ENCODE peak calls at places on chromosomes 5 and 9, in four cellular contexts. O, R, J and E are unnamed samples.
A peak's percentile ranks its signal among the peaks of the same experiment; 100 is the strongest.

GRCh38 chr5:41094871-41095270 is 23.7 kb upstream of the MROH2B start:
- DNase-seq in O (no peak), J (no peak), R (peak; percentile 4), E (no peak)

GRCh38 chr5:107289030-107289714 is 381.6 kb downstream of the EFNA5 start:
- DNase-seq in R (no peak), O (no peak), J (no peak), E (no peak)

GRCh38 chr9:113807173-113808061 is 68.7 kb upstream of the ZNF618 start:
- DNase-seq in R (peak; percentile 53), J (peak; percentile 28), O (no peak), E (peak; percentile 35)

GRCh38 chr5:97788369-97788768 is 605.3 kb upstream of the RIOK2 start:
- DNase-seq in J (no peak), R (no peak), O (no peak), E (no peak)

GRCh38 chr5:160432188-160432587 is 10.5 kb downstream of the PTTG1 start:
- DNase-seq in R (no peak), J (no peak), O (no peak), E (no peak)

GRCh38 chr5:74130141-74130897 is 504.3 kb downstream of the ARHGEF28 start:
- DNase-seq in J (no peak), R (no peak), O (no peak), E (no peak)

GRCh38 chr5:112914584-112914983 is 7.4 kb downstream of the REEP5 start:
- DNase-seq in J (no peak), R (peak; percentile 40), O (no peak), E (no peak)

GRCh38 chr5:15007549-15008142 is 136.1 kb upstream of the ANKH start:
- DNase-seq in R (no peak), J (no peak), O (no peak), E (no peak)

GRCh38 chr5:153425914-153426313 is 64.6 kb upstream of the GRIA1 start:
- DNase-seq in R (peak; percentile 15), O (no peak), J (no peak), E (no peak)

GRCh38 chr5:172594867-172595466 is 46.1 kb upstream of the NEURL1B start:
- DNase-seq in J (no peak), O (no peak), R (no peak), E (no peak)

GRCh38 chr9:128136816-128137793 is 9.6 kb upstream of the PTGES2 start:
- DNase-seq in O (no peak), R (no peak), J (no peak), E (no peak)

GRCh38 chr5:158070855-158071254 is 211.9 kb upstream of the CLINT1 start:
- DNase-seq in R (no peak), O (no peak), J (no peak), E (no peak)

GRCh38 chr5:15807861-15808260 is 307.9 kb downstream of the FBXL7 start:
- DNase-seq in R (peak; percentile 32), O (peak; percentile 8), J (no peak), E (no peak)

GRCh38 chr5:147538232-147538631 is 28.4 kb upstream of the DPYSL3 start:
- DNase-seq in O (no peak), J (no peak), R (no peak), E (no peak)

GRCh38 chr5:123122273-123122672 is 33.2 kb downstream of the PRDM6 start:
- DNase-seq in J (no peak), O (no peak), R (no peak), E (no peak)

GRCh38 chr5:123117989-123118388 is 28.9 kb downstream of the PRDM6 start:
- DNase-seq in R (no peak), J (no peak), O (no peak), E (no peak)

GRCh38 chr5:123116757-123117156 is 27.7 kb downstream of the PRDM6 start:
- DNase-seq in R (no peak), O (no peak), J (no peak), E (no peak)

GRCh38 chr5:123119334-123119986 is 30.4 kb downstream of the PRDM6 start:
- DNase-seq in R (peak; percentile 72), O (no peak), J (no peak), E (no peak)

GRCh38 chr5:123120197-123120596 is 31.2 kb downstream of the PRDM6 start:
- DNase-seq in O (no peak), R (no peak), J (no peak), E (no peak)
- TF ChIP-seq CTCF in O (no peak), R (peak; percentile 19), J (no peak), E (no peak)

GRCh38 chr9:37407468-37407867 is 15.0 kb upstream of the GRHPR start:
- DNase-seq in O (no peak), J (no peak), R (no peak), E (no peak)
- TF ChIP-seq CTCF in O (no peak), J (no peak), R (peak; percentile 11), E (no peak)

DNA sequence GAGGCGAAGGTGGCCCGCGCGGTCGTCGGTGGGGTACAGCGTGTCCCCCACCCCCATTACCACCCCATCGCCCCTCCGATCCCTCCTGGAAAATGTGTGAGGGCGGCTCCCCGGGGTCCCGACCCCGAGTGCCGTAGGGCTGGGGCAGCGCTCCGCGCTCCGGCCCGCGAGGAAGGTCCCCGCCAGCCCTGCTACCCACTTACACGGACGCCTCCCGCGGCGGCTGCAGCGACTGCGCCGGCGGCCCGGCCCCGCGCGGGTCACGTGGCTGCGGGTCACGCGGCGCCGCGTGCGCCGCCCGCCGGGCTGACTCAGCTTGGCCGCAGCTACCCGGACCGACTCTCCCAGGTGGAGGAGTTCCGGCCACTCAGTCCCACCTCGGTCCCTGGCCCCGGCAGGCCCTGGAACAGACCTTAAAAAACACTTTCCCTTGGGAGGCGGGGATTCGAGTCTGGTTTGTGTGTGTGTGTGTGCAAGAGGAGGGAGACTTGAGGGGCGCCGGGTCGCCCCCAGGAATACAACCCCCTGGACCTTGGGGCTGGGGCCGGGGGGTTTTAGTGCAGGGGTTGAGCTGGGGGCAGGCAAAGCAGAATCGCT is at the start of gene GNPDA1:
- DNase-seq in J (peak; percentile 57), O (peak; percentile 76), R (peak; percentile 89), E (peak; percentile 56)
- TF ChIP-seq CTCF in J (no peak), O (peak; percentile 19), R (no peak), E (no peak)

GRCh38 chr9:4148215-4148561 is 151.7 kb downstream of the GLIS3 start:
- DNase-seq in R (no peak), J (no peak), O (no peak), E (no peak)

GRCh38 chr9:4155224-4156026 is 144.4 kb downstream of the GLIS3 start:
- DNase-seq in R (no peak), J (no peak), O (no peak), E (no peak)

GRCh38 chr9:4152201-4152600 is 147.7 kb downstream of the GLIS3 start:
- DNase-seq in O (no peak), R (no peak), J (no peak), E (no peak)

GRCh38 chr9:4147476-4148214 is 152.2 kb downstream of the GLIS3 start:
- DNase-seq in R (peak; percentile 24), J (no peak), O (no peak), E (no peak)

GRCh38 chr9:4152876-4153275 is 147.0 kb downstream of the GLIS3 start:
- DNase-seq in O (no peak), J (no peak), R (no peak), E (no peak)
- TF ChIP-seq CTCF in O (no peak), J (no peak), R (no peak), E (no peak)